ENCODE peak calls at places on chromosomes 2 and 18, in six cellular contexts. One of them, this sample, is unnamed.

GRCh38 chr18:22683196-22683676 is 249.9 kb upstream of the RBBP8 start:
- DNase-seq in Panc1: no peak
- DNase-seq in foreskin fibroblast: no peak
- DNase-seq in activated CD8-positive, alpha-beta T cell treated with anti-CD3 and anti-CD28 coated beads for 36 hours: no peak
- DNase-seq in Peyer's patch: peak
- DNase-seq in nephron progenitor cell: no peak
- DNase-seq in this sample: no peak

GRCh38 chr2:70826696-70827330 is 6.4 kb upstream of the CLEC4F start:
- DNase-seq in Panc1: no peak
- DNase-seq in foreskin fibroblast: no peak
- DNase-seq in activated CD8-positive, alpha-beta T cell treated with anti-CD3 and anti-CD28 coated beads for 36 hours: no peak
- DNase-seq in Peyer's patch: no peak
- DNase-seq in nephron progenitor cell: no peak
- DNase-seq in this sample: no peak

GRCh38 chr2:2101924-2102323 is 229.2 kb downstream of the MYT1L start:
- DNase-seq in Panc1: no peak
- DNase-seq in foreskin fibroblast: no peak
- DNase-seq in activated CD8-positive, alpha-beta T cell treated with anti-CD3 and anti-CD28 coated beads for 36 hours: no peak
- DNase-seq in Peyer's patch: no peak
- DNase-seq in nephron progenitor cell: no peak
- DNase-seq in this sample: no peak

GRCh38 chr2:15307526-15307925 is 253.6 kb downstream of the NBAS start:
- DNase-seq in Panc1: no peak
- DNase-seq in foreskin fibroblast: no peak
- DNase-seq in activated CD8-positive, alpha-beta T cell treated with anti-CD3 and anti-CD28 coated beads for 36 hours: no peak
- DNase-seq in Peyer's patch: no peak
- DNase-seq in nephron progenitor cell: no peak
- DNase-seq in this sample: no peak

GRCh38 chr2:236065756-236066155 is 102.4 kb downstream of the GBX2 start:
- DNase-seq in Panc1: no peak
- DNase-seq in foreskin fibroblast: no peak
- DNase-seq in activated CD8-positive, alpha-beta T cell treated with anti-CD3 and anti-CD28 coated beads for 36 hours: no peak
- DNase-seq in Peyer's patch: no peak
- DNase-seq in nephron progenitor cell: no peak
- DNase-seq in this sample: no peak

GRCh38 chr2:200308001-200308400 is 1.5 kb downstream of the SPATS2L start:
- DNase-seq in Panc1: no peak
- DNase-seq in foreskin fibroblast: peak
- DNase-seq in activated CD8-positive, alpha-beta T cell treated with anti-CD3 and anti-CD28 coated beads for 36 hours: no peak
- DNase-seq in Peyer's patch: no peak
- DNase-seq in nephron progenitor cell: no peak
- DNase-seq in this sample: no peak

GRCh38 chr2:176923205-176923604 is 289.4 kb upstream of the HNRNPA3 start:
- DNase-seq in Panc1: no peak
- DNase-seq in foreskin fibroblast: no peak
- DNase-seq in activated CD8-positive, alpha-beta T cell treated with anti-CD3 and anti-CD28 coated beads for 36 hours: no peak
- DNase-seq in Peyer's patch: no peak
- DNase-seq in nephron progenitor cell: no peak
- DNase-seq in this sample: no peak

GRCh38 chr18:31685097-31686082 is 1.0 kb upstream of the B4GALT6 start:
- DNase-seq in Panc1: no peak
- DNase-seq in foreskin fibroblast: peak
- DNase-seq in activated CD8-positive, alpha-beta T cell treated with anti-CD3 and anti-CD28 coated beads for 36 hours: peak
- DNase-seq in Peyer's patch: peak
- DNase-seq in nephron progenitor cell: peak
- DNase-seq in this sample: peak

GRCh38 chr2:225999692-226000091 is 600.2 kb downstream of the NYAP2 start:
- DNase-seq in Panc1: no peak
- DNase-seq in foreskin fibroblast: no peak
- DNase-seq in activated CD8-positive, alpha-beta T cell treated with anti-CD3 and anti-CD28 coated beads for 36 hours: no peak
- DNase-seq in Peyer's patch: no peak
- DNase-seq in nephron progenitor cell: no peak
- DNase-seq in this sample: no peak

GRCh38 chr2:83742117-83742782 is 716.8 kb downstream of the SUCLG1 start:
- DNase-seq in Panc1: no peak
- DNase-seq in foreskin fibroblast: no peak
- DNase-seq in activated CD8-positive, alpha-beta T cell treated with anti-CD3 and anti-CD28 coated beads for 36 hours: no peak
- DNase-seq in Peyer's patch: no peak
- DNase-seq in nephron progenitor cell: no peak
- DNase-seq in this sample: no peak

DNA sequence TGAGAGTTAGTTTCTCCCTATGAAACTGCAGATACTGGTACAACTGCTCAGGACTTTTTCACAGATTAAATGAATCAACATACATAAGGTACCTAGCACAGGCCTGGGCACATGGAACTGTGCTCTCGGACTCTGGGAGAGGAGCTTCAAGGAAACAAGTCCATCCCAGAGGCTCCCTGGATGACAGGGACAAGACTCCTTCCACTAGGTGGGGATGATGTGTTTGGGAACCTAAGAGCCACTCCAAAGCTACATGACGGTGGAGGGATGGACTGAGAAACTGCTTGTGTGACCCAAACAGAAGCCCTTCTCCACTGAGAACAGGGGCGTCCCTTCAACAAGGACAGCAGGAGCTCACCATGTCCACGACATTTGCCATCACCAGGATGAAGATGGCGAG is 37.1 kb downstream of the CENPO start:
- DNase-seq in Panc1: no peak
- DNase-seq in foreskin fibroblast: peak
- DNase-seq in activated CD8-positive, alpha-beta T cell treated with anti-CD3 and anti-CD28 coated beads for 36 hours: no peak
- DNase-seq in Peyer's patch: no peak
- DNase-seq in nephron progenitor cell: no peak
- DNase-seq in this sample: no peak
- TF ChIP-seq CTCF in Panc1: no peak
- TF ChIP-seq CTCF in foreskin fibroblast: peak
- TF ChIP-seq CTCF in activated CD8-positive, alpha-beta T cell treated with anti-CD3 and anti-CD28 coated beads for 36 hours: no peak
- TF ChIP-seq CTCF in Peyer's patch: no peak
- TF ChIP-seq CTCF in nephron progenitor cell: no peak
- TF ChIP-seq CTCF in this sample: no peak

DNA sequence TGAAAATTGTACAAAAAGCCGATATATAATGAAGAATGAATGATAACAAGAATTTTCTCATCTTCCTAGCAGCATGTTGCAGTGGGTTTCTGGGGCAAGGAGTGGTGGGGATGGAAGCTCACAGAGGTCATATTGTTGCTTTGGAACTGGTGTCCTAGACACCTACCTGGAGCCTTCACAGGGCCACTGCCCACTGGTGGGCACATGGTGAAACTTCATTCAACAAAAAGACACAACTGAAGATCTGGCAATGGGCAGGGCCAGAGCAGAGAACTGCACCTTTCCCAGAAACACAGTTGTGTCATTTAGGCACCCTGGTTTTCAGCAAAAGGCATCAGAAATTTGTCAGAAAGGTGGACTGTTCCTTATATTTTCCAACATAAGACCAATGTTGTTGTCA is 115.3 kb downstream of the FHOD3 start:
- DNase-seq in Panc1: no peak
- DNase-seq in foreskin fibroblast: no peak
- DNase-seq in activated CD8-positive, alpha-beta T cell treated with anti-CD3 and anti-CD28 coated beads for 36 hours: no peak
- DNase-seq in Peyer's patch: no peak
- DNase-seq in nephron progenitor cell: no peak
- DNase-seq in this sample: peak
- TF ChIP-seq CTCF in Panc1: peak
- TF ChIP-seq CTCF in foreskin fibroblast: peak
- TF ChIP-seq CTCF in activated CD8-positive, alpha-beta T cell treated with anti-CD3 and anti-CD28 coated beads for 36 hours: no peak
- TF ChIP-seq CTCF in Peyer's patch: no peak
- TF ChIP-seq CTCF in nephron progenitor cell: peak
- TF ChIP-seq CTCF in this sample: peak

GRCh38 chr2:47150175-47150574 is 4.9 kb downstream of the STPG4 start:
- DNase-seq in Panc1: no peak
- DNase-seq in foreskin fibroblast: no peak
- DNase-seq in activated CD8-positive, alpha-beta T cell treated with anti-CD3 and anti-CD28 coated beads for 36 hours: no peak
- DNase-seq in Peyer's patch: no peak
- DNase-seq in nephron progenitor cell: no peak
- DNase-seq in this sample: no peak

GRCh38 chr2:47141520-47141919 is 13.6 kb downstream of the STPG4 start:
- DNase-seq in Panc1: no peak
- DNase-seq in foreskin fibroblast: no peak
- DNase-seq in activated CD8-positive, alpha-beta T cell treated with anti-CD3 and anti-CD28 coated beads for 36 hours: no peak
- DNase-seq in Peyer's patch: no peak
- DNase-seq in nephron progenitor cell: no peak
- DNase-seq in this sample: no peak

GRCh38 chr2:47147011-47147410 is 8.1 kb downstream of the STPG4 start:
- DNase-seq in Panc1: no peak
- DNase-seq in foreskin fibroblast: no peak
- DNase-seq in activated CD8-positive, alpha-beta T cell treated with anti-CD3 and anti-CD28 coated beads for 36 hours: no peak
- DNase-seq in Peyer's patch: no peak
- DNase-seq in nephron progenitor cell: no peak
- DNase-seq in this sample: no peak

DNA sequence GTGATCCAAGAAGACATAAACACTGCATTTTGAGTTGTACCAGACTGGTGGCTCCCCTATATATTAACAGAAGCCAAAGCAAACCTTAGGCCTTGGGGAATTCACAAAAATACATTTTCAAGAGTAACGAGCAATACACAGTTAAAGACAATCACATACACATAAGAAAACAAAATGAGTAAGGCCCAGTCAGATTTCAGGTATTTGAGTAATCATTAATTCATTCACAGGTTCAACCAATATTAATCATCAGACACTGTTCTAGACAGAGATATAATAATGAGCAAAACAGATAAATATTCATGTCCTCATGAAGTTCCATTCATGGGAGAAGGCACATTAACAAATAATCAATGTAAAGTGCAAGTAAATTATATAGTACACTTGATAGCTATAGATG is 9.6 kb downstream of the STPG4 start:
- DNase-seq in Panc1: no peak
- DNase-seq in foreskin fibroblast: no peak
- DNase-seq in activated CD8-positive, alpha-beta T cell treated with anti-CD3 and anti-CD28 coated beads for 36 hours: no peak
- DNase-seq in Peyer's patch: no peak
- DNase-seq in nephron progenitor cell: no peak
- DNase-seq in this sample: no peak
- TF ChIP-seq CTCF in Panc1: no peak
- TF ChIP-seq CTCF in foreskin fibroblast: no peak
- TF ChIP-seq CTCF in activated CD8-positive, alpha-beta T cell treated with anti-CD3 and anti-CD28 coated beads for 36 hours: no peak
- TF ChIP-seq CTCF in Peyer's patch: no peak
- TF ChIP-seq CTCF in nephron progenitor cell: no peak
- TF ChIP-seq CTCF in this sample: no peak

GRCh38 chr2:240902615-240903041 is 3.5 kb upstream of the CROCC2 start:
- DNase-seq in Panc1: no peak
- DNase-seq in foreskin fibroblast: no peak
- DNase-seq in activated CD8-positive, alpha-beta T cell treated with anti-CD3 and anti-CD28 coated beads for 36 hours: no peak
- DNase-seq in Peyer's patch: no peak
- DNase-seq in nephron progenitor cell: no peak
- DNase-seq in this sample: no peak
- TF ChIP-seq CTCF in Panc1: no peak
- TF ChIP-seq CTCF in foreskin fibroblast: no peak
- TF ChIP-seq CTCF in activated CD8-positive, alpha-beta T cell treated with anti-CD3 and anti-CD28 coated beads for 36 hours: no peak
- TF ChIP-seq CTCF in Peyer's patch: no peak
- TF ChIP-seq CTCF in nephron progenitor cell: no peak
- TF ChIP-seq CTCF in this sample: no peak

GRCh38 chr2:31136000-31136399 is 2.2 kb downstream of the GALNT14 start:
- DNase-seq in Panc1: no peak
- DNase-seq in foreskin fibroblast: no peak
- DNase-seq in activated CD8-positive, alpha-beta T cell treated with anti-CD3 and anti-CD28 coated beads for 36 hours: no peak
- DNase-seq in Peyer's patch: no peak
- DNase-seq in nephron progenitor cell: no peak
- DNase-seq in this sample: no peak

GRCh38 chr2:31137211-31138036 is 816 bp downstream of the GALNT14 start:
- DNase-seq in Panc1: no peak
- DNase-seq in foreskin fibroblast: no peak
- DNase-seq in activated CD8-positive, alpha-beta T cell treated with anti-CD3 and anti-CD28 coated beads for 36 hours: no peak
- DNase-seq in Peyer's patch: peak
- DNase-seq in nephron progenitor cell: peak
- DNase-seq in this sample: no peak

GRCh38 chr2:31136732-31137131 is 1.5 kb downstream of the GALNT14 start:
- DNase-seq in Panc1: no peak
- DNase-seq in foreskin fibroblast: no peak
- DNase-seq in activated CD8-positive, alpha-beta T cell treated with anti-CD3 and anti-CD28 coated beads for 36 hours: peak
- DNase-seq in Peyer's patch: no peak
- DNase-seq in nephron progenitor cell: no peak
- DNase-seq in this sample: no peak

GRCh38 chr2:31140151-31140550 is 1.9 kb upstream of the GALNT14 start:
- DNase-seq in Panc1: no peak
- DNase-seq in foreskin fibroblast: peak
- DNase-seq in activated CD8-positive, alpha-beta T cell treated with anti-CD3 and anti-CD28 coated beads for 36 hours: no peak
- DNase-seq in Peyer's patch: no peak
- DNase-seq in nephron progenitor cell: no peak
- DNase-seq in this sample: no peak

DNA sequence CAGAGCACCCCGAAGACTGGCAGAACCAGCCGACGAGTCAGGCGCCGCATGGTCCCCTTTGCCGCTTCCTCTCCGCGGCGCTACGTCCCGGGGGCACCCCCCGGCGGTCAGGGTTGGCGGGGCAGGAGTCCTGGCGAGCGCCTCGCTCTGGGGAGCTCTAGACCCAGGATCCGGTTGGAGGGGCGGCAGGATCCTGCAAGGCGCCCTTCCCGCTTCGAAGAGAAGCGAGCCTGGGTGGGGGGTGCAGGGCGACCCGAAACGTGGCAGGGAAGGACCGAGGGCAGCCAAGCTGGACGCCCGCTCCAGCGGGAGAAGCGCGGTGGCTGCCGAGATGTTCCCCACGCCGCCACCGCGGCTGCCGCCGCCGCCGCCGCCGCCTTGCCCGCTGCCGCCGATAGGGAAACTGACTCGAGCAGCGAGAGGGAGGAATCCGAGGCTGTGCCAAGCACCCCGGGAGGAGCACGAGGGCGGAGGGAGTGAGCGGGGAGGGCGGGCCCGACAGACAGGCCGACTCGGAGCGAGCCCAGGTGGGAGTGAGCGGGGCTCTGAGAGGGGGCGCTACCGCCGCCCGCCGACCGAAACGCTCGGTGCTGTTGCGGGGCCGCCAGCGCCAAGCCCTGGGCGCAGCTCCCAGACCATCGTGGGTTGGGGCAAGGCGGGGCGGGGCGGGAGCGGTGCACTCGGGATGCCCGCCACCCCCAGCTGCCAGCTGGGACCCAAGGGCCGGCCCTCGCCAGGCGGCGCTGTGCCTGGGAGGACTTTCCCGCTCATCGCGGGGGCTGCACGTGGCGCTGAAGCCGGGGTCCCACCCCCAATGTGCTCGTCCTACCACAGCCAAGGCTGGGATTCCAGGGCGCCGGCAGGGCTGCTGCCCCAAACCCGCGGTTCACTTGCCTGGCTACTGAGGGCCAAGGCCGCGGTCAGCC is at the start of gene GALNT14:
- DNase-seq in Panc1: no peak
- DNase-seq in foreskin fibroblast: peak
- DNase-seq in activated CD8-positive, alpha-beta T cell treated with anti-CD3 and anti-CD28 coated beads for 36 hours: peak
- DNase-seq in Peyer's patch: peak
- DNase-seq in nephron progenitor cell: peak
- DNase-seq in this sample: peak
- TF ChIP-seq CTCF in Panc1: peak
- TF ChIP-seq CTCF in foreskin fibroblast: peak
- TF ChIP-seq CTCF in activated CD8-positive, alpha-beta T cell treated with anti-CD3 and anti-CD28 coated beads for 36 hours: peak
- TF ChIP-seq CTCF in Peyer's patch: peak
- TF ChIP-seq CTCF in nephron progenitor cell: peak
- TF ChIP-seq CTCF in this sample: peak

DNA sequence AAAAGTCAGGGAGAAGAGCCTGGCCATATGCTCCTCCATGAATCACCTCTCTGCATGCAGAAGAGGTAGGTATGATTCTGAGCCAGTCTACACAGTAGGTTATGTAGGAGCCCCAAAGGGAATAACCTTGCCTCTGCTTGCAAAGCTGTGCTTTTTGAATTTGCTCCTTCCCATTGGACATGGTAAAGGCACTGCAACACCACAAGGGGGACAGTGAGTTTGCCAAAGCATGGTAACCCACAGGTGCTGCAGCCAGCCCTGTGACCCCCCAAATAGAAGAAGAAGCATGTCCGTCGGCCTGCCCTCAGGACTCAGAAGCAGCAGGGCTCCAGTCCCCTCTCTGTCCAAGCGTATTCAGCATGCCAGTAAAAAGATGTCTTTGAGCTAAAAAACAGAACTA is 51.0 kb upstream of the BCL2L11 start:
- DNase-seq in Panc1: no peak
- DNase-seq in foreskin fibroblast: no peak
- DNase-seq in activated CD8-positive, alpha-beta T cell treated with anti-CD3 and anti-CD28 coated beads for 36 hours: no peak
- DNase-seq in Peyer's patch: no peak
- DNase-seq in nephron progenitor cell: no peak
- DNase-seq in this sample: no peak
- TF ChIP-seq CTCF in Panc1: peak
- TF ChIP-seq CTCF in foreskin fibroblast: no peak
- TF ChIP-seq CTCF in activated CD8-positive, alpha-beta T cell treated with anti-CD3 and anti-CD28 coated beads for 36 hours: no peak
- TF ChIP-seq CTCF in Peyer's patch: no peak
- TF ChIP-seq CTCF in nephron progenitor cell: no peak
- TF ChIP-seq CTCF in this sample: peak